ENCODE peak calls at places on chromosome 12, in nine cellular contexts. One of them, this sample, is unnamed.

GRCh38 chr12:2528001-2528400 is 266.8 kb upstream of the FKBP4 start:
- DNase-seq in neural crest cell: no peak
- DNase-seq in heart left ventricle: no peak
- DNase-seq in endothelial cell: no peak
- DNase-seq in progenitor cell of endocrine pancreas: no peak
- DNase-seq in type B pancreatic cell: no peak
- DNase-seq in MCF 10A: no peak
- DNase-seq in psoas muscle: no peak
- DNase-seq in body of pancreas: no peak
- DNase-seq in this sample: no peak

GRCh38 chr12:82517027-82517426 is 158.7 kb downstream of the METTL25 start:
- DNase-seq in body of pancreas: peak; percentile 11
- DNase-seq in progenitor cell of endocrine pancreas: no peak
- DNase-seq in type B pancreatic cell: no peak
- DNase-seq in endothelial cell: peak; percentile 20
- DNase-seq in MCF 10A: peak; percentile 40
- DNase-seq in neural crest cell: no peak
- DNase-seq in heart left ventricle: no peak
- DNase-seq in psoas muscle: no peak
- DNase-seq in this sample: no peak

GRCh38 chr12:38995249-38995648 is 89.9 kb upstream of the CPNE8 start:
- DNase-seq in MCF 10A: no peak
- DNase-seq in psoas muscle: no peak
- DNase-seq in endothelial cell: no peak
- DNase-seq in body of pancreas: no peak
- DNase-seq in progenitor cell of endocrine pancreas: no peak
- DNase-seq in neural crest cell: no peak
- DNase-seq in type B pancreatic cell: no peak
- DNase-seq in heart left ventricle: no peak
- DNase-seq in this sample: no peak

GRCh38 chr12:125110641-125111360 is 45.6 kb downstream of the AACS start:
- DNase-seq in heart left ventricle: no peak
- DNase-seq in psoas muscle: no peak
- DNase-seq in neural crest cell: no peak
- DNase-seq in progenitor cell of endocrine pancreas: no peak
- DNase-seq in type B pancreatic cell: no peak
- DNase-seq in body of pancreas: no peak
- DNase-seq in MCF 10A: peak; percentile 61
- DNase-seq in endothelial cell: no peak
- DNase-seq in this sample: no peak

GRCh38 chr12:76026643-76027063 is 4.9 kb downstream of the PHLDA1 start:
- DNase-seq in type B pancreatic cell: no peak
- DNase-seq in MCF 10A: peak; percentile 49
- DNase-seq in body of pancreas: no peak
- DNase-seq in endothelial cell: no peak
- DNase-seq in neural crest cell: no peak
- DNase-seq in heart left ventricle: no peak
- DNase-seq in psoas muscle: no peak
- DNase-seq in progenitor cell of endocrine pancreas: no peak
- DNase-seq in this sample: no peak

GRCh38 chr12:131789638-131790037 is 38.6 kb upstream of the MMP17 start:
- DNase-seq in endothelial cell: no peak
- DNase-seq in psoas muscle: no peak
- DNase-seq in heart left ventricle: no peak
- DNase-seq in body of pancreas: no peak
- DNase-seq in type B pancreatic cell: no peak
- DNase-seq in progenitor cell of endocrine pancreas: no peak
- DNase-seq in MCF 10A: no peak
- DNase-seq in neural crest cell: no peak
- DNase-seq in this sample: peak; percentile 37

GRCh38 chr12:30046376-30046775 is 262.6 kb upstream of the TMTC1 start:
- DNase-seq in psoas muscle: no peak
- DNase-seq in progenitor cell of endocrine pancreas: no peak
- DNase-seq in type B pancreatic cell: no peak
- DNase-seq in heart left ventricle: no peak
- DNase-seq in neural crest cell: no peak
- DNase-seq in body of pancreas: no peak
- DNase-seq in endothelial cell: no peak
- DNase-seq in MCF 10A: no peak
- DNase-seq in this sample: no peak

GRCh38 chr12:124557518-124558223 is 9.7 kb downstream of the NCOR2 start:
- DNase-seq in type B pancreatic cell: no peak
- DNase-seq in body of pancreas: no peak
- DNase-seq in endothelial cell: no peak
- DNase-seq in heart left ventricle: peak; percentile 32
- DNase-seq in MCF 10A: no peak
- DNase-seq in psoas muscle: no peak
- DNase-seq in neural crest cell: no peak
- DNase-seq in progenitor cell of endocrine pancreas: no peak
- DNase-seq in this sample: no peak

GRCh38 chr12:112107728-112108447 is 695 bp downstream of the NAA25 start:
- DNase-seq in MCF 10A: peak; percentile 34
- DNase-seq in type B pancreatic cell: no peak
- DNase-seq in endothelial cell: peak; percentile 33
- DNase-seq in psoas muscle: peak; percentile 34
- DNase-seq in heart left ventricle: peak; percentile 45
- DNase-seq in progenitor cell of endocrine pancreas: no peak
- DNase-seq in body of pancreas: no peak
- DNase-seq in neural crest cell: no peak
- DNase-seq in this sample: no peak

GRCh38 chr12:27572486-27573255 is 48.7 kb downstream of the PPFIBP1 start:
- DNase-seq in body of pancreas: no peak
- DNase-seq in MCF 10A: no peak
- DNase-seq in type B pancreatic cell: no peak
- DNase-seq in psoas muscle: no peak
- DNase-seq in heart left ventricle: no peak
- DNase-seq in endothelial cell: no peak
- DNase-seq in progenitor cell of endocrine pancreas: no peak
- DNase-seq in neural crest cell: no peak
- DNase-seq in this sample: no peak

GRCh38 chr12:65761301-65761700 is 63.0 kb upstream of the HMGA2 start:
- DNase-seq in heart left ventricle: no peak
- DNase-seq in psoas muscle: no peak
- DNase-seq in body of pancreas: no peak
- DNase-seq in type B pancreatic cell: no peak
- DNase-seq in endothelial cell: no peak
- DNase-seq in progenitor cell of endocrine pancreas: no peak
- DNase-seq in MCF 10A: no peak
- DNase-seq in neural crest cell: no peak
- DNase-seq in this sample: no peak

GRCh38 chr12:56126732-56127239 is 1.3 kb upstream of the ESYT1 start:
- DNase-seq in progenitor cell of endocrine pancreas: no peak
- DNase-seq in endothelial cell: no peak
- DNase-seq in type B pancreatic cell: no peak
- DNase-seq in body of pancreas: no peak
- DNase-seq in heart left ventricle: no peak
- DNase-seq in MCF 10A: no peak
- DNase-seq in psoas muscle: no peak
- DNase-seq in neural crest cell: no peak
- DNase-seq in this sample: no peak

GRCh38 chr12:92070864-92071445 is 74.7 kb downstream of the BTG1 start:
- DNase-seq in heart left ventricle: no peak
- DNase-seq in progenitor cell of endocrine pancreas: no peak
- DNase-seq in psoas muscle: no peak
- DNase-seq in MCF 10A: peak; percentile 82
- DNase-seq in neural crest cell: no peak
- DNase-seq in type B pancreatic cell: no peak
- DNase-seq in endothelial cell: no peak
- DNase-seq in body of pancreas: peak; percentile 70
- DNase-seq in this sample: no peak

GRCh38 chr12:105431537-105431936 is 101.0 kb downstream of the C12orf75 start:
- DNase-seq in endothelial cell: no peak
- DNase-seq in heart left ventricle: no peak
- DNase-seq in neural crest cell: no peak
- DNase-seq in progenitor cell of endocrine pancreas: no peak
- DNase-seq in MCF 10A: no peak
- DNase-seq in psoas muscle: no peak
- DNase-seq in type B pancreatic cell: no peak
- DNase-seq in body of pancreas: no peak
- DNase-seq in this sample: no peak

GRCh38 chr12:128381961-128382360 is 115.0 kb downstream of the TMEM132C start:
- DNase-seq in endothelial cell: no peak
- DNase-seq in psoas muscle: no peak
- DNase-seq in heart left ventricle: no peak
- DNase-seq in type B pancreatic cell: no peak
- DNase-seq in progenitor cell of endocrine pancreas: no peak
- DNase-seq in neural crest cell: no peak
- DNase-seq in MCF 10A: no peak
- DNase-seq in body of pancreas: no peak
- DNase-seq in this sample: no peak

GRCh38 chr12:14905269-14906004 is 19.8 kb upstream of the MGP start:
- DNase-seq in type B pancreatic cell: no peak
- DNase-seq in neural crest cell: no peak
- DNase-seq in psoas muscle: no peak
- DNase-seq in body of pancreas: peak; percentile 21
- DNase-seq in endothelial cell: no peak
- DNase-seq in heart left ventricle: peak; percentile 68
- DNase-seq in MCF 10A: peak; percentile 24
- DNase-seq in progenitor cell of endocrine pancreas: no peak
- DNase-seq in this sample: no peak

GRCh38 chr12:115983226-115983798 is 294.2 kb downstream of the MED13L start:
- DNase-seq in body of pancreas: no peak
- DNase-seq in MCF 10A: peak; percentile 17
- DNase-seq in heart left ventricle: no peak
- DNase-seq in neural crest cell: no peak
- DNase-seq in psoas muscle: no peak
- DNase-seq in type B pancreatic cell: no peak
- DNase-seq in endothelial cell: peak; percentile 46
- DNase-seq in progenitor cell of endocrine pancreas: no peak
- DNase-seq in this sample: no peak
- TF ChIP-seq CTCF in body of pancreas: no peak
- TF ChIP-seq CTCF in MCF 10A: peak; percentile 22
- TF ChIP-seq CTCF in heart left ventricle: peak; percentile 9
- TF ChIP-seq CTCF in neural crest cell: peak; percentile 44
- TF ChIP-seq CTCF in psoas muscle: peak; percentile 31
- TF ChIP-seq CTCF in type B pancreatic cell: peak; percentile 38
- TF ChIP-seq CTCF in endothelial cell: peak; percentile 13
- TF ChIP-seq CTCF in progenitor cell of endocrine pancreas: peak; percentile 32
- TF ChIP-seq CTCF in this sample: peak; percentile 65

DNA sequence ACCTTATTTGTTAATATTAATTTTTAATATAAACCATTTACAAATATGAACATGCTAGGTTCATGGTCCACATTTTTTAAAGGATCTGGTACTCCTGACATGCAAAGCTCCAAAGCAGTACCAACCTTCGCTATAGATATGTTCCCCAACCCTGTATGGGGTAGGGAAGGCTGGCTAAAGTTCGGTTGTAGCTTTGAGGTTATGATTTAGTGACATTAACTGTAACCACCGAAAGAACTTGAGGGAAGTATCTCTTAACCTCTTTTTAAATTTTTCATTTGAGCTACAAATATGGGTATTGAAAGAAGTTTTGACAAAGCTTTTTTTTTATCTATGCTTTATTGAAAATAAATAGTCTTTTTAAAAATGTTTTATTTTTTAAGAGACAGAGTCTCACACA is 115.5 kb downstream of the DYRK2 start:
- DNase-seq in endothelial cell: no peak
- DNase-seq in MCF 10A: no peak
- DNase-seq in type B pancreatic cell: no peak
- DNase-seq in neural crest cell: no peak
- DNase-seq in psoas muscle: no peak
- DNase-seq in progenitor cell of endocrine pancreas: no peak
- DNase-seq in body of pancreas: no peak
- DNase-seq in heart left ventricle: no peak
- DNase-seq in this sample: no peak
- TF ChIP-seq CTCF in endothelial cell: no peak
- TF ChIP-seq CTCF in MCF 10A: no peak
- TF ChIP-seq CTCF in type B pancreatic cell: no peak
- TF ChIP-seq CTCF in neural crest cell: no peak
- TF ChIP-seq CTCF in psoas muscle: no peak
- TF ChIP-seq CTCF in progenitor cell of endocrine pancreas: no peak
- TF ChIP-seq CTCF in body of pancreas: no peak
- TF ChIP-seq CTCF in heart left ventricle: no peak
- TF ChIP-seq CTCF in this sample: no peak

GRCh38 chr12:95261109-95261508 is 43.5 kb downstream of the VEZT start:
- DNase-seq in heart left ventricle: no peak
- DNase-seq in neural crest cell: no peak
- DNase-seq in progenitor cell of endocrine pancreas: no peak
- DNase-seq in body of pancreas: no peak
- DNase-seq in type B pancreatic cell: no peak
- DNase-seq in endothelial cell: no peak
- DNase-seq in MCF 10A: no peak
- DNase-seq in psoas muscle: no peak
- DNase-seq in this sample: no peak

GRCh38 chr12:95262808-95263207 is 45.2 kb downstream of the VEZT start:
- DNase-seq in heart left ventricle: no peak
- DNase-seq in body of pancreas: no peak
- DNase-seq in endothelial cell: peak; percentile 49
- DNase-seq in MCF 10A: no peak
- DNase-seq in progenitor cell of endocrine pancreas: no peak
- DNase-seq in neural crest cell: no peak
- DNase-seq in type B pancreatic cell: no peak
- DNase-seq in psoas muscle: no peak
- DNase-seq in this sample: no peak

GRCh38 chr12:95269892-95270291 is 52.3 kb downstream of the VEZT start:
- DNase-seq in heart left ventricle: no peak
- DNase-seq in psoas muscle: no peak
- DNase-seq in neural crest cell: no peak
- DNase-seq in type B pancreatic cell: no peak
- DNase-seq in progenitor cell of endocrine pancreas: no peak
- DNase-seq in endothelial cell: no peak
- DNase-seq in MCF 10A: no peak
- DNase-seq in body of pancreas: no peak
- DNase-seq in this sample: no peak

GRCh38 chr12:95266250-95266649 is 48.6 kb downstream of the VEZT start:
- DNase-seq in type B pancreatic cell: no peak
- DNase-seq in heart left ventricle: no peak
- DNase-seq in body of pancreas: no peak
- DNase-seq in MCF 10A: no peak
- DNase-seq in endothelial cell: no peak
- DNase-seq in neural crest cell: no peak
- DNase-seq in psoas muscle: no peak
- DNase-seq in progenitor cell of endocrine pancreas: no peak
- DNase-seq in this sample: no peak

DNA sequence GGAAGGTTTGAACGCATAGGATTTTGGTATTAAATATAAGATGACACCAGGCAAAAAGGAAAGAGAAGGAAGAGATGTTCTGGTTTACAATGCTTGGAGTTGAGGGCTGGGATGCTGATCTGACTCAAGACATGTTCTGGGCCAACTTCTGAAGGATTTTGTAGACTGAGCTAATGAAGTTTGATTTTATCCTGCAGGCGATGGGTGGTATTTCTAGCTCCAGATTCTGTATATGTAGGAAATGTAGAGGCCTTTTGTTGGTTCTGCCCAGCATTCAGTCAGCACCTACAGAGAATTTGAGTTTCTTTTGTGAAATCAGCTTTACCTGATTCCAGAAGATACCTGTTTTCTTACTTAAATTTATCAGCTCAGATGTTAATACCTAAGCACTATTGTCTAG is 48.2 kb downstream of the VEZT start:
- DNase-seq in heart left ventricle: no peak
- DNase-seq in type B pancreatic cell: no peak
- DNase-seq in neural crest cell: no peak
- DNase-seq in psoas muscle: no peak
- DNase-seq in body of pancreas: no peak
- DNase-seq in endothelial cell: no peak
- DNase-seq in progenitor cell of endocrine pancreas: no peak
- DNase-seq in MCF 10A: no peak
- DNase-seq in this sample: no peak
- TF ChIP-seq CTCF in heart left ventricle: no peak
- TF ChIP-seq CTCF in type B pancreatic cell: peak; percentile 58
- TF ChIP-seq CTCF in neural crest cell: no peak
- TF ChIP-seq CTCF in psoas muscle: no peak
- TF ChIP-seq CTCF in body of pancreas: no peak
- TF ChIP-seq CTCF in endothelial cell: peak; percentile 25
- TF ChIP-seq CTCF in progenitor cell of endocrine pancreas: peak; percentile 16
- TF ChIP-seq CTCF in MCF 10A: no peak
- TF ChIP-seq CTCF in this sample: no peak

GRCh38 chr12:115709410-115710065 is 568.0 kb downstream of the MED13L start:
- DNase-seq in type B pancreatic cell: no peak
- DNase-seq in progenitor cell of endocrine pancreas: no peak
- DNase-seq in heart left ventricle: peak; percentile 70
- DNase-seq in endothelial cell: no peak
- DNase-seq in psoas muscle: peak; percentile 41
- DNase-seq in neural crest cell: no peak
- DNase-seq in body of pancreas: peak; percentile 21
- DNase-seq in MCF 10A: no peak
- DNase-seq in this sample: no peak
- TF ChIP-seq CTCF in type B pancreatic cell: no peak
- TF ChIP-seq CTCF in progenitor cell of endocrine pancreas: no peak
- TF ChIP-seq CTCF in heart left ventricle: no peak
- TF ChIP-seq CTCF in endothelial cell: no peak
- TF ChIP-seq CTCF in psoas muscle: no peak
- TF ChIP-seq CTCF in neural crest cell: no peak
- TF ChIP-seq CTCF in body of pancreas: no peak
- TF ChIP-seq CTCF in MCF 10A: no peak
- TF ChIP-seq CTCF in this sample: no peak